ENCODE peak calls at places on chromosomes 5 and 9, in nine cellular contexts. M, Z, A, Q, S, D, O, I and T are unnamed samples.

GRCh38 chr5:124746916-124747769 is 704 bp upstream of the ZNF608 start:
- DNase-seq in M (peak), Z (peak), A (peak), Q (peak), S (peak), D (peak), O (peak), I (no peak), T (peak)

GRCh38 chr9:76516350-76516749 is 57.4 kb downstream of the GCNT1 start:
- DNase-seq in M (no peak), Z (no peak), A (no peak), Q (no peak), S (peak), D (peak), O (no peak), I (no peak), T (no peak)

GRCh38 chr5:135162661-135163265 is 128.7 kb upstream of the PITX1 start:
- DNase-seq in M (no peak), Z (no peak), A (no peak), Q (no peak), S (peak), D (peak), O (no peak), I (no peak), T (peak)

GRCh38 chr9:134708672-134709038 is 67.1 kb downstream of the COL5A1 start:
- DNase-seq in M (no peak), Z (no peak), A (no peak), Q (no peak), S (no peak), D (no peak), O (no peak), I (no peak), T (no peak)

GRCh38 chr9:133057006-133057405 is 4.8 kb upstream of the CEL start:
- DNase-seq in M (no peak), Z (peak), A (no peak), Q (no peak), S (no peak), D (no peak), O (no peak), I (no peak), T (no peak)

GRCh38 chr5:159304961-159305595 is 25.2 kb downstream of the IL12B start:
- DNase-seq in M (no peak), Z (no peak), A (no peak), Q (no peak), S (peak), D (no peak), O (no peak), I (no peak), T (no peak)

GRCh38 chr5:113807384-113808053 is 294.0 kb downstream of the YTHDC2 start:
- DNase-seq in M (no peak), Z (no peak), A (peak), Q (no peak), S (peak), D (no peak), O (no peak), I (no peak), T (no peak)

GRCh38 chr9:4050686-4051315 is 249.1 kb downstream of the GLIS3 start:
- DNase-seq in M (no peak), Z (no peak), A (no peak), Q (no peak), S (no peak), D (no peak), O (no peak), I (no peak), T (no peak)

GRCh38 chr9:121754655-121755436 is 103.4 kb downstream of the DAB2IP start:
- DNase-seq in M (no peak), Z (no peak), A (no peak), Q (no peak), S (no peak), D (no peak), O (no peak), I (no peak), T (no peak)

GRCh38 chr5:170302729-170303501 is 5.3 kb upstream of the LCP2 start:
- DNase-seq in M (no peak), Z (no peak), A (peak), Q (no peak), S (no peak), D (peak), O (no peak), I (peak), T (no peak)

GRCh38 chr5:23053846-23054245 is 200.7 kb upstream of the CDH12 start:
- DNase-seq in M (no peak), Z (no peak), A (no peak), Q (no peak), S (no peak), D (no peak), O (no peak), I (no peak), T (no peak)

GRCh38 chr9:124350485-124351263 is 64.6 kb downstream of the PSMB7 start:
- DNase-seq in M (no peak), Z (no peak), A (peak), Q (peak), S (no peak), D (no peak), O (peak), I (no peak), T (peak)

GRCh38 chr5:154466671-154467070 is 11.4 kb downstream of the HAND1 start:
- DNase-seq in M (no peak), Z (no peak), A (no peak), Q (no peak), S (peak), D (no peak), O (no peak), I (no peak), T (no peak)

GRCh38 chr5:145835839-145836222 is 689 bp upstream of the PRELID2 start:
- DNase-seq in M (no peak), Z (peak), A (no peak), Q (no peak), S (no peak), D (no peak), O (no peak), I (no peak), T (no peak)

GRCh38 chr5:156328176-156328575 is 1.2 kb downstream of the SGCD start:
- DNase-seq in M (no peak), Z (no peak), A (no peak), Q (no peak), S (peak), D (no peak), O (no peak), I (no peak), T (no peak)

GRCh38 chr9:70549926-70550325 is 135.5 kb upstream of the KLF9 start:
- DNase-seq in M (no peak), Z (no peak), A (no peak), Q (no peak), S (no peak), D (no peak), O (no peak), I (no peak), T (no peak)

GRCh38 chr5:56951131-56951945 is 585 bp downstream of the MIER3 start:
- DNase-seq in M (peak), Z (peak), A (peak), Q (peak), S (no peak), D (peak), O (no peak), I (peak), T (no peak)

GRCh38 chr9:6923081-6923480 is 165.3 kb downstream of the KDM4C start:
- DNase-seq in M (no peak), Z (no peak), A (no peak), Q (no peak), S (no peak), D (no peak), O (no peak), I (no peak), T (no peak)

GRCh38 chr9:20788526-20789421 is 104.7 kb downstream of the FOCAD start:
- DNase-seq in M (no peak), Z (no peak), A (no peak), Q (no peak), S (no peak), D (no peak), O (no peak), I (no peak), T (no peak)

GRCh38 chr9:136617746-136618577 is 44.8 kb upstream of the EGFL7 start:
- DNase-seq in M (peak), Z (no peak), A (no peak), Q (no peak), S (no peak), D (no peak), O (no peak), I (peak), T (no peak)

GRCh38 chr5:11494340-11494739 is 409.9 kb downstream of the CTNND2 start:
- DNase-seq in M (no peak), Z (no peak), A (no peak), Q (no peak), S (no peak), D (no peak), O (no peak), I (peak), T (no peak)

GRCh38 chr5:60228676-60229075 is 335.1 kb upstream of the PDE4D start:
- DNase-seq in M (no peak), Z (no peak), A (no peak), Q (no peak), S (no peak), D (no peak), O (no peak), I (no peak), T (no peak)

GRCh38 chr5:43602456-43602817 is 543 bp upstream of the NNT start:
- DNase-seq in M (no peak), Z (peak), A (peak), Q (no peak), S (peak), D (peak), O (no peak), I (peak), T (peak)

GRCh38 chr5:10486511-10487344 is 45.0 kb downstream of the ROPN1L start:
- DNase-seq in M (no peak), Z (no peak), A (no peak), Q (no peak), S (no peak), D (no peak), O (no peak), I (no peak), T (no peak)

GRCh38 chr9:121073038-121073437 is 1.7 kb upstream of the CNTRL start:
- DNase-seq in M (no peak), Z (no peak), A (peak), Q (no peak), S (peak), D (no peak), O (peak), I (peak), T (no peak)

GRCh38 chr9:131395027-131395744 is 1.3 kb downstream of the PRRC2B start:
- DNase-seq in M (peak), Z (peak), A (no peak), Q (no peak), S (no peak), D (peak), O (no peak), I (peak), T (no peak)

GRCh38 chr5:140181002-140181483 is 6.1 kb downstream of the CYSTM1 start:
- DNase-seq in M (no peak), Z (no peak), A (no peak), Q (no peak), S (no peak), D (peak), O (no peak), I (no peak), T (peak)
- TF ChIP-seq POLR2A in M (no peak), Z (no peak), A (no peak), Q (no peak), S (no peak), D (no peak), O (no peak), I (no peak), T (no peak)

GRCh38 chr9:104972242-104972866 is 44.4 kb upstream of the ABCA1 start:
- DNase-seq in M (no peak), Z (no peak), A (no peak), Q (no peak), S (no peak), D (no peak), O (no peak), I (no peak), T (no peak)

GRCh38 chr9:104969116-104969515 is 41.2 kb upstream of the ABCA1 start:
- DNase-seq in M (peak), Z (no peak), A (no peak), Q (no peak), S (no peak), D (no peak), O (no peak), I (no peak), T (no peak)

GRCh38 chr9:104970588-104970987 is 42.6 kb upstream of the ABCA1 start:
- DNase-seq in M (no peak), Z (no peak), A (no peak), Q (no peak), S (peak), D (no peak), O (no peak), I (no peak), T (no peak)

GRCh38 chr9:104971521-104971920 is 43.6 kb upstream of the ABCA1 start:
- DNase-seq in M (no peak), Z (no peak), A (no peak), Q (no peak), S (no peak), D (no peak), O (no peak), I (no peak), T (no peak)

DNA sequence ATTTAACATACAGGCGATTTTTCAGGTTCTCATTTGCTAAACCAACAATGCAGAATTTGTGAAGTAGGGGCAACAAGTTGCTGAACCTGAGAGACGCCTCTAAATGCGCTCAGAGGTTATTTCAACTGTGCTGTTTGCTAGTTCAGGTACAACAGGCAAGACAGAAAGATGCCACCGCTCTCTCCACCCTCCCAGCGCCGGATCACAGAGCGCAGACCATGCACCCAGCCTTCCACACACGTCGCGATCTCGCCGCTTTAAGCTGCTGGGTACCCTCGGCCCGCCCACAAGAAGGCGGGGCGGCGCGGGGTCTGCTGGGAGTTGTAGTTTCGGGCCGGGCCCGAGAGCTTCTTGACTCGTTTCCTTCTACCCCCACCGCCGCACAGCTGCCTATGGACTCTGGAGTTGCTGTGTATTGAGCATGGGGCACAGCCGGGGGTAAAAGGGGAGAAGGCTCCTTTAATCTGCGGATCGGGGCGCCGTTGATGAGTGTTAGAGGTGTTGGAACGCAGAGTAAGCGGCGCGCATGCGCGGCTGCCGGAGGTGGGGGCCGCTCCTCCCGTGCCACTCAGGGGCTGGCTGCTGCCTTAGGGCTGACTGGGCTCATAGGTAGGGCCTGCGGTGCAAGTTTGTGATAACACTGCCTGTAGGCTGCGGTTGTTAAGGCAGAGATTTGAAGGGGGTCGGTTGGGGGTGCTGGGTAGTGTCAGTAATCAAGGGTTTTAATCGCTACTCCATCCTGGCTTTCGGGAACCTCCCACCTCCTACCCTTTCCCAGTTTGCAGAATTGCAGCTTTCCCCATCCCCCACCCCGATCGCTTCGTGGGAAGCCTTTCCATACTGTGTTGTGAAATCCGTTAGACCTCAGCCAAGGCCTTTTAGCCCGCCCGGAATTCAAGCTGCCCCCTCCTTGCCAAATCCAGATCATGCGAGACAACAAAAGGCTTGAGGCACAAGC is 40.3 kb upstream of the ABCA1 start:
- DNase-seq in M (peak), Z (peak), A (peak), Q (peak), S (peak), D (peak), O (peak), I (peak), T (peak)
- TF ChIP-seq POLR2A in M (no peak), Z (peak), A (peak), Q (no peak), S (no peak), D (no peak), O (no peak), I (peak), T (no peak)

DNA sequence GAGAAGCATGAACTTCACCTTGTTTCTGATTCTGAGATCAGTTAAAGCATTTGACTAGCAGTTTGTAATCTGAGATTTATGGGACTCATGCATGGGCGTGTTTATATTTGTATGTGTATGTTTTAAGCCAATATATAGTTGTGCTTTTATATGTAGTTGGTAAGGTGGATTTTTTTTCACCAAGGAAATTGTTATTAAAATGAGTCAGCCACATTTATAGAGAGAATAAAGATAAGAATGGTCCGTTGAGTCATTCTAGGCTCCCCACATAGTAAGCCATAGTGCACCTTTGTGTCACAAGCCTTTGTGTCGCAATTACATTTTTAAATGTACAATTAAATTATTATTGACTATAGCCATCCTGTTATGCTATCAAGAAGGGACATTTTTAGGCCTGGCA is 89.0 kb downstream of the NLN start:
- DNase-seq in M (no peak), Z (no peak), A (no peak), Q (no peak), S (peak), D (no peak), O (no peak), I (no peak), T (no peak)
- TF ChIP-seq POLR2A in M (no peak), Z (no peak), A (no peak), Q (no peak), S (no peak), D (no peak), O (no peak), I (no peak), T (no peak)

GRCh38 chr5:132487841-132488555 is 2.6 kb downstream of the IRF1 start:
- DNase-seq in M (no peak), Z (peak), A (peak), Q (peak), S (no peak), D (no peak), O (no peak), I (peak), T (no peak)
- TF ChIP-seq POLR2A in M (no peak), Z (no peak), A (no peak), Q (no peak), S (no peak), D (no peak), O (no peak), I (no peak), T (no peak)